ENCODE peak calls at places on chromosome 17, in nine cellular contexts. One of them, this sample, is unnamed.

GRCh38 chr17:47866941-47867340 is 16.0 kb upstream of the SP6 start:
- DNase-seq in activated CD4-positive, alpha-beta memory T cell treated with anti-CD3 and anti-CD28 coated beads, Interleukin-2, amount 10 ng/mL, durations not matched to agents 7 days and 5 days: no peak
- DNase-seq in stimulated activated CD4-positive, alpha-beta T cell treated with anti-CD3 and anti-CD28 coated beads, Interleukin-4, amount 100 ng/mL, for 4 hours: no peak
- DNase-seq in fibroblast of mammary gland: peak; percentile 45
- DNase-seq in osteocyte: no peak
- DNase-seq in activated T-cell treated with anti-CD3 and anti-CD28 coated beads, Interleukin-2, amount 50 U/mL, for 4 hours: no peak
- DNase-seq in GM03348: no peak
- DNase-seq in NCI-H2081: no peak
- DNase-seq in IMR-90: no peak
- DNase-seq in this sample: no peak

GRCh38 chr17:44968225-44969143 is at the start of gene C1QL1:
- DNase-seq in activated CD4-positive, alpha-beta memory T cell treated with anti-CD3 and anti-CD28 coated beads, Interleukin-2, amount 10 ng/mL, durations not matched to agents 7 days and 5 days: peak; percentile 89
- DNase-seq in stimulated activated CD4-positive, alpha-beta T cell treated with anti-CD3 and anti-CD28 coated beads, Interleukin-4, amount 100 ng/mL, for 4 hours: peak; percentile 84
- DNase-seq in fibroblast of mammary gland: peak; percentile 74
- DNase-seq in osteocyte: peak; percentile 96
- DNase-seq in activated T-cell treated with anti-CD3 and anti-CD28 coated beads, Interleukin-2, amount 50 U/mL, for 4 hours: peak; percentile 87
- DNase-seq in GM03348: peak; percentile 100
- DNase-seq in NCI-H2081: peak; percentile 91
- DNase-seq in IMR-90: peak; percentile 81
- DNase-seq in this sample: peak; percentile 86

GRCh38 chr17:62668091-62668804 is 40.8 kb downstream of the MRC2 start:
- DNase-seq in activated CD4-positive, alpha-beta memory T cell treated with anti-CD3 and anti-CD28 coated beads, Interleukin-2, amount 10 ng/mL, durations not matched to agents 7 days and 5 days: no peak
- DNase-seq in stimulated activated CD4-positive, alpha-beta T cell treated with anti-CD3 and anti-CD28 coated beads, Interleukin-4, amount 100 ng/mL, for 4 hours: no peak
- DNase-seq in fibroblast of mammary gland: peak; percentile 35
- DNase-seq in osteocyte: no peak
- DNase-seq in activated T-cell treated with anti-CD3 and anti-CD28 coated beads, Interleukin-2, amount 50 U/mL, for 4 hours: no peak
- DNase-seq in GM03348: no peak
- DNase-seq in NCI-H2081: no peak
- DNase-seq in IMR-90: no peak
- DNase-seq in this sample: no peak

GRCh38 chr17:27879987-27880608 is 13.1 kb downstream of the LYRM9 start:
- DNase-seq in activated CD4-positive, alpha-beta memory T cell treated with anti-CD3 and anti-CD28 coated beads, Interleukin-2, amount 10 ng/mL, durations not matched to agents 7 days and 5 days: peak; percentile 77
- DNase-seq in stimulated activated CD4-positive, alpha-beta T cell treated with anti-CD3 and anti-CD28 coated beads, Interleukin-4, amount 100 ng/mL, for 4 hours: peak; percentile 49
- DNase-seq in fibroblast of mammary gland: peak; percentile 51
- DNase-seq in osteocyte: no peak
- DNase-seq in activated T-cell treated with anti-CD3 and anti-CD28 coated beads, Interleukin-2, amount 50 U/mL, for 4 hours: peak; percentile 51
- DNase-seq in GM03348: peak; percentile 91
- DNase-seq in NCI-H2081: peak; percentile 30
- DNase-seq in IMR-90: peak; percentile 54
- DNase-seq in this sample: peak; percentile 44

GRCh38 chr17:60416368-60416925 is 5.8 kb upstream of the CHCT1 start:
- DNase-seq in activated CD4-positive, alpha-beta memory T cell treated with anti-CD3 and anti-CD28 coated beads, Interleukin-2, amount 10 ng/mL, durations not matched to agents 7 days and 5 days: no peak
- DNase-seq in stimulated activated CD4-positive, alpha-beta T cell treated with anti-CD3 and anti-CD28 coated beads, Interleukin-4, amount 100 ng/mL, for 4 hours: no peak
- DNase-seq in fibroblast of mammary gland: no peak
- DNase-seq in osteocyte: no peak
- DNase-seq in activated T-cell treated with anti-CD3 and anti-CD28 coated beads, Interleukin-2, amount 50 U/mL, for 4 hours: no peak
- DNase-seq in GM03348: peak; percentile 29
- DNase-seq in NCI-H2081: no peak
- DNase-seq in IMR-90: no peak
- DNase-seq in this sample: no peak

GRCh38 chr17:68981288-68981687 is 26.1 kb upstream of the ABCA8 start:
- DNase-seq in activated CD4-positive, alpha-beta memory T cell treated with anti-CD3 and anti-CD28 coated beads, Interleukin-2, amount 10 ng/mL, durations not matched to agents 7 days and 5 days: no peak
- DNase-seq in stimulated activated CD4-positive, alpha-beta T cell treated with anti-CD3 and anti-CD28 coated beads, Interleukin-4, amount 100 ng/mL, for 4 hours: no peak
- DNase-seq in fibroblast of mammary gland: peak; percentile 94
- DNase-seq in osteocyte: no peak
- DNase-seq in activated T-cell treated with anti-CD3 and anti-CD28 coated beads, Interleukin-2, amount 50 U/mL, for 4 hours: no peak
- DNase-seq in GM03348: peak; percentile 67
- DNase-seq in NCI-H2081: no peak
- DNase-seq in IMR-90: peak; percentile 36
- DNase-seq in this sample: peak; percentile 56

GRCh38 chr17:5500247-5500803 is 14.0 kb downstream of the MIS12 start:
- DNase-seq in activated CD4-positive, alpha-beta memory T cell treated with anti-CD3 and anti-CD28 coated beads, Interleukin-2, amount 10 ng/mL, durations not matched to agents 7 days and 5 days: no peak
- DNase-seq in stimulated activated CD4-positive, alpha-beta T cell treated with anti-CD3 and anti-CD28 coated beads, Interleukin-4, amount 100 ng/mL, for 4 hours: no peak
- DNase-seq in fibroblast of mammary gland: no peak
- DNase-seq in osteocyte: no peak
- DNase-seq in activated T-cell treated with anti-CD3 and anti-CD28 coated beads, Interleukin-2, amount 50 U/mL, for 4 hours: no peak
- DNase-seq in GM03348: peak; percentile 33
- DNase-seq in NCI-H2081: no peak
- DNase-seq in IMR-90: peak; percentile 12
- DNase-seq in this sample: no peak

GRCh38 chr17:3770471-3770870 is 30.5 kb downstream of the ITGAE start:
- DNase-seq in activated CD4-positive, alpha-beta memory T cell treated with anti-CD3 and anti-CD28 coated beads, Interleukin-2, amount 10 ng/mL, durations not matched to agents 7 days and 5 days: no peak
- DNase-seq in stimulated activated CD4-positive, alpha-beta T cell treated with anti-CD3 and anti-CD28 coated beads, Interleukin-4, amount 100 ng/mL, for 4 hours: no peak
- DNase-seq in fibroblast of mammary gland: no peak
- DNase-seq in osteocyte: no peak
- DNase-seq in activated T-cell treated with anti-CD3 and anti-CD28 coated beads, Interleukin-2, amount 50 U/mL, for 4 hours: no peak
- DNase-seq in GM03348: no peak
- DNase-seq in NCI-H2081: no peak
- DNase-seq in IMR-90: no peak
- DNase-seq in this sample: no peak

GRCh38 chr17:55758171-55758570 is 7.3 kb downstream of the PCTP start:
- DNase-seq in activated CD4-positive, alpha-beta memory T cell treated with anti-CD3 and anti-CD28 coated beads, Interleukin-2, amount 10 ng/mL, durations not matched to agents 7 days and 5 days: no peak
- DNase-seq in stimulated activated CD4-positive, alpha-beta T cell treated with anti-CD3 and anti-CD28 coated beads, Interleukin-4, amount 100 ng/mL, for 4 hours: no peak
- DNase-seq in fibroblast of mammary gland: no peak
- DNase-seq in osteocyte: no peak
- DNase-seq in activated T-cell treated with anti-CD3 and anti-CD28 coated beads, Interleukin-2, amount 50 U/mL, for 4 hours: no peak
- DNase-seq in GM03348: no peak
- DNase-seq in NCI-H2081: no peak
- DNase-seq in IMR-90: no peak
- DNase-seq in this sample: no peak

GRCh38 chr17:51427259-51428255 is 167.2 kb downstream of the UTP18 start:
- DNase-seq in activated CD4-positive, alpha-beta memory T cell treated with anti-CD3 and anti-CD28 coated beads, Interleukin-2, amount 10 ng/mL, durations not matched to agents 7 days and 5 days: peak; percentile 75
- DNase-seq in stimulated activated CD4-positive, alpha-beta T cell treated with anti-CD3 and anti-CD28 coated beads, Interleukin-4, amount 100 ng/mL, for 4 hours: peak; percentile 76
- DNase-seq in fibroblast of mammary gland: no peak
- DNase-seq in osteocyte: peak; percentile 48
- DNase-seq in activated T-cell treated with anti-CD3 and anti-CD28 coated beads, Interleukin-2, amount 50 U/mL, for 4 hours: peak; percentile 62
- DNase-seq in GM03348: no peak
- DNase-seq in NCI-H2081: peak; percentile 40
- DNase-seq in IMR-90: no peak
- DNase-seq in this sample: no peak

GRCh38 chr17:41071606-41072375 is 6.1 kb upstream of the KRTAP2-4 start:
- DNase-seq in activated CD4-positive, alpha-beta memory T cell treated with anti-CD3 and anti-CD28 coated beads, Interleukin-2, amount 10 ng/mL, durations not matched to agents 7 days and 5 days: no peak
- DNase-seq in stimulated activated CD4-positive, alpha-beta T cell treated with anti-CD3 and anti-CD28 coated beads, Interleukin-4, amount 100 ng/mL, for 4 hours: no peak
- DNase-seq in fibroblast of mammary gland: no peak
- DNase-seq in osteocyte: no peak
- DNase-seq in activated T-cell treated with anti-CD3 and anti-CD28 coated beads, Interleukin-2, amount 50 U/mL, for 4 hours: no peak
- DNase-seq in GM03348: no peak
- DNase-seq in NCI-H2081: no peak
- DNase-seq in IMR-90: no peak
- DNase-seq in this sample: no peak

GRCh38 chr17:72380120-72380519 is 259.3 kb downstream of the SOX9 start:
- DNase-seq in activated CD4-positive, alpha-beta memory T cell treated with anti-CD3 and anti-CD28 coated beads, Interleukin-2, amount 10 ng/mL, durations not matched to agents 7 days and 5 days: no peak
- DNase-seq in stimulated activated CD4-positive, alpha-beta T cell treated with anti-CD3 and anti-CD28 coated beads, Interleukin-4, amount 100 ng/mL, for 4 hours: no peak
- DNase-seq in fibroblast of mammary gland: peak; percentile 39
- DNase-seq in osteocyte: no peak
- DNase-seq in activated T-cell treated with anti-CD3 and anti-CD28 coated beads, Interleukin-2, amount 50 U/mL, for 4 hours: no peak
- DNase-seq in GM03348: no peak
- DNase-seq in NCI-H2081: no peak
- DNase-seq in IMR-90: no peak
- DNase-seq in this sample: no peak

GRCh38 chr17:7993972-7994589 is 8.3 kb upstream of the GUCY2D start:
- DNase-seq in activated CD4-positive, alpha-beta memory T cell treated with anti-CD3 and anti-CD28 coated beads, Interleukin-2, amount 10 ng/mL, durations not matched to agents 7 days and 5 days: no peak
- DNase-seq in stimulated activated CD4-positive, alpha-beta T cell treated with anti-CD3 and anti-CD28 coated beads, Interleukin-4, amount 100 ng/mL, for 4 hours: no peak
- DNase-seq in fibroblast of mammary gland: no peak
- DNase-seq in osteocyte: no peak
- DNase-seq in activated T-cell treated with anti-CD3 and anti-CD28 coated beads, Interleukin-2, amount 50 U/mL, for 4 hours: no peak
- DNase-seq in GM03348: no peak
- DNase-seq in NCI-H2081: no peak
- DNase-seq in IMR-90: no peak
- DNase-seq in this sample: no peak

GRCh38 chr17:68401288-68401687 is 56.0 kb downstream of the WIPI1 start:
- DNase-seq in activated CD4-positive, alpha-beta memory T cell treated with anti-CD3 and anti-CD28 coated beads, Interleukin-2, amount 10 ng/mL, durations not matched to agents 7 days and 5 days: no peak
- DNase-seq in stimulated activated CD4-positive, alpha-beta T cell treated with anti-CD3 and anti-CD28 coated beads, Interleukin-4, amount 100 ng/mL, for 4 hours: no peak
- DNase-seq in fibroblast of mammary gland: no peak
- DNase-seq in osteocyte: no peak
- DNase-seq in activated T-cell treated with anti-CD3 and anti-CD28 coated beads, Interleukin-2, amount 50 U/mL, for 4 hours: no peak
- DNase-seq in GM03348: no peak
- DNase-seq in NCI-H2081: no peak
- DNase-seq in IMR-90: no peak
- DNase-seq in this sample: no peak

GRCh38 chr17:67534941-67535340 is 157.9 kb downstream of the PITPNC1 start:
- DNase-seq in activated CD4-positive, alpha-beta memory T cell treated with anti-CD3 and anti-CD28 coated beads, Interleukin-2, amount 10 ng/mL, durations not matched to agents 7 days and 5 days: no peak
- DNase-seq in stimulated activated CD4-positive, alpha-beta T cell treated with anti-CD3 and anti-CD28 coated beads, Interleukin-4, amount 100 ng/mL, for 4 hours: no peak
- DNase-seq in fibroblast of mammary gland: no peak
- DNase-seq in osteocyte: no peak
- DNase-seq in activated T-cell treated with anti-CD3 and anti-CD28 coated beads, Interleukin-2, amount 50 U/mL, for 4 hours: no peak
- DNase-seq in GM03348: no peak
- DNase-seq in NCI-H2081: no peak
- DNase-seq in IMR-90: no peak
- DNase-seq in this sample: no peak

GRCh38 chr17:81204578-81204977 is 18.2 kb downstream of the CEP131 start:
- DNase-seq in activated CD4-positive, alpha-beta memory T cell treated with anti-CD3 and anti-CD28 coated beads, Interleukin-2, amount 10 ng/mL, durations not matched to agents 7 days and 5 days: no peak
- DNase-seq in stimulated activated CD4-positive, alpha-beta T cell treated with anti-CD3 and anti-CD28 coated beads, Interleukin-4, amount 100 ng/mL, for 4 hours: no peak
- DNase-seq in fibroblast of mammary gland: no peak
- DNase-seq in osteocyte: no peak
- DNase-seq in activated T-cell treated with anti-CD3 and anti-CD28 coated beads, Interleukin-2, amount 50 U/mL, for 4 hours: no peak
- DNase-seq in GM03348: no peak
- DNase-seq in NCI-H2081: no peak
- DNase-seq in IMR-90: no peak
- DNase-seq in this sample: no peak

GRCh38 chr17:20733923-20734322 is 154.4 kb downstream of the CDRT15L2 start:
- DNase-seq in activated CD4-positive, alpha-beta memory T cell treated with anti-CD3 and anti-CD28 coated beads, Interleukin-2, amount 10 ng/mL, durations not matched to agents 7 days and 5 days: no peak
- DNase-seq in stimulated activated CD4-positive, alpha-beta T cell treated with anti-CD3 and anti-CD28 coated beads, Interleukin-4, amount 100 ng/mL, for 4 hours: no peak
- DNase-seq in fibroblast of mammary gland: no peak
- DNase-seq in osteocyte: no peak
- DNase-seq in activated T-cell treated with anti-CD3 and anti-CD28 coated beads, Interleukin-2, amount 50 U/mL, for 4 hours: no peak
- DNase-seq in GM03348: no peak
- DNase-seq in NCI-H2081: no peak
- DNase-seq in IMR-90: no peak
- DNase-seq in this sample: no peak

GRCh38 chr17:38747385-38748328 is 479 bp downstream of the PCGF2 start:
- DNase-seq in activated CD4-positive, alpha-beta memory T cell treated with anti-CD3 and anti-CD28 coated beads, Interleukin-2, amount 10 ng/mL, durations not matched to agents 7 days and 5 days: no peak
- DNase-seq in stimulated activated CD4-positive, alpha-beta T cell treated with anti-CD3 and anti-CD28 coated beads, Interleukin-4, amount 100 ng/mL, for 4 hours: no peak
- DNase-seq in fibroblast of mammary gland: no peak
- DNase-seq in osteocyte: no peak
- DNase-seq in activated T-cell treated with anti-CD3 and anti-CD28 coated beads, Interleukin-2, amount 50 U/mL, for 4 hours: no peak
- DNase-seq in GM03348: peak; percentile 82
- DNase-seq in NCI-H2081: peak; percentile 47
- DNase-seq in IMR-90: no peak
- DNase-seq in this sample: peak; percentile 15

This sample was measured in HCEC 1CT.